ENCODE peak calls at places on chromosomes 6 and 20, in seven cellular contexts. C is fibroblast of pulmonary artery, R is dorsolateral prefrontal cortex, U is astrocyte of the spinal cord, I is spleen, Z is MM.1S, K is aorta. B is an unnamed sample.

GRCh38 chr6:99330159-99330558 is 19.3 kb downstream of the FAXC start:
- DNase-seq in R (peak; percentile 19), Z (peak; percentile 84), I (no peak), U (peak; percentile 69), K (no peak), C (peak; percentile 78), B (peak; percentile 90)

GRCh38 chr6:128327890-128328289 is 192.5 kb downstream of the PTPRK start:
- DNase-seq in R (no peak), K (no peak), I (no peak), Z (peak; percentile 77), U (no peak), C (peak; percentile 56), B (peak; percentile 2)

GRCh38 chr6:69936674-69937363 is 70.5 kb downstream of the COL19A1 start:
- DNase-seq in Z (no peak), K (no peak), R (no peak), I (no peak), C (peak; percentile 23), U (peak; percentile 9), B (no peak)

GRCh38 chr6:31460361-31461025 is 37.5 kb upstream of the MICB start:
- DNase-seq in C (no peak), K (no peak), Z (no peak), U (no peak), R (no peak), I (no peak), B (peak; percentile 58)

GRCh38 chr6:42911171-42912021 is 4.5 kb upstream of the PTCRA start:
- DNase-seq in I (no peak), K (no peak), Z (no peak), C (no peak), R (peak; percentile 7), U (no peak), B (no peak)

GRCh38 chr6:43481591-43482242 is 4.3 kb downstream of the TJAP1 start:
- DNase-seq in I (no peak), C (no peak), Z (no peak), K (no peak), U (no peak), R (no peak), B (no peak)

GRCh38 chr6:35080821-35081425 is 60.2 kb downstream of the TCP11 start:
- DNase-seq in Z (no peak), I (peak; percentile 67), R (no peak), U (no peak), K (no peak), C (no peak), B (no peak)

GRCh38 chr6:166351715-166352285 is 9.5 kb upstream of the SFT2D1 start:
- DNase-seq in K (no peak), I (no peak), R (peak; percentile 12), Z (peak; percentile 12), U (no peak), C (no peak), B (peak; percentile 18)

GRCh38 chr6:48994811-48995210 is 468.2 kb downstream of the MMUT start:
- DNase-seq in Z (no peak), C (no peak), I (no peak), R (no peak), U (no peak), K (no peak), B (no peak)

GRCh38 chr20:56400001-56400640 is 7.7 kb downstream of the CSTF1 start:
- DNase-seq in U (peak; percentile 80), R (peak; percentile 26), Z (peak; percentile 66), C (peak; percentile 93), K (no peak), I (no peak), B (peak; percentile 70)

GRCh38 chr6:104606361-104606760 is 253.4 kb downstream of the HACE1 start:
- DNase-seq in Z (no peak), C (no peak), U (no peak), I (no peak), K (no peak), R (no peak), B (no peak)

GRCh38 chr6:119891206-119891605 is 541.6 kb upstream of the MAN1A1 start:
- DNase-seq in K (no peak), I (no peak), R (no peak), U (peak; percentile 4), C (no peak), Z (no peak), B (no peak)

GRCh38 chr6:134835998-134836397 is 113.9 kb downstream of the ALDH8A1 start:
- DNase-seq in K (no peak), U (no peak), Z (no peak), C (peak; percentile 70), I (no peak), R (no peak), B (no peak)

GRCh38 chr20:17614176-17614811 is 44.4 kb downstream of the DSTN start:
- DNase-seq in R (no peak), U (peak; percentile 23), K (peak; percentile 93), I (peak; percentile 77), Z (no peak), C (peak; percentile 39), B (peak; percentile 83)

GRCh38 chr6:13013681-13014550 is 297.3 kb downstream of the PHACTR1 start:
- DNase-seq in I (peak; percentile 77), R (peak; percentile 34), Z (no peak), K (peak; percentile 75), U (peak; percentile 5), C (peak; percentile 5), B (no peak)

GRCh38 chr6:16318538-16318937 is 80.2 kb downstream of the GMPR start:
- DNase-seq in Z (no peak), C (peak; percentile 48), K (peak; percentile 82), U (peak; percentile 91), R (peak; percentile 34), I (no peak), B (peak; percentile 82)

GRCh38 chr6:116159782-116160524 is 34.0 kb upstream of the COL10A1 start:
- DNase-seq in R (no peak), U (peak; percentile 32), C (no peak), I (no peak), K (no peak), Z (no peak), B (peak; percentile 73)

GRCh38 chr6:5994999-5995698 is 11.6 kb downstream of the NRN1 start:
- DNase-seq in C (no peak), I (no peak), R (no peak), K (no peak), U (no peak), Z (no peak), B (no peak)
- H3K4me3 ChIP-seq in C (no peak overlapping the region), I (no peak overlapping the region), R (no peak overlapping the region), K (no peak overlapping the region), U (no peak overlapping the region), Z (no peak overlapping the region), B (no peak overlapping the region)

DNA sequence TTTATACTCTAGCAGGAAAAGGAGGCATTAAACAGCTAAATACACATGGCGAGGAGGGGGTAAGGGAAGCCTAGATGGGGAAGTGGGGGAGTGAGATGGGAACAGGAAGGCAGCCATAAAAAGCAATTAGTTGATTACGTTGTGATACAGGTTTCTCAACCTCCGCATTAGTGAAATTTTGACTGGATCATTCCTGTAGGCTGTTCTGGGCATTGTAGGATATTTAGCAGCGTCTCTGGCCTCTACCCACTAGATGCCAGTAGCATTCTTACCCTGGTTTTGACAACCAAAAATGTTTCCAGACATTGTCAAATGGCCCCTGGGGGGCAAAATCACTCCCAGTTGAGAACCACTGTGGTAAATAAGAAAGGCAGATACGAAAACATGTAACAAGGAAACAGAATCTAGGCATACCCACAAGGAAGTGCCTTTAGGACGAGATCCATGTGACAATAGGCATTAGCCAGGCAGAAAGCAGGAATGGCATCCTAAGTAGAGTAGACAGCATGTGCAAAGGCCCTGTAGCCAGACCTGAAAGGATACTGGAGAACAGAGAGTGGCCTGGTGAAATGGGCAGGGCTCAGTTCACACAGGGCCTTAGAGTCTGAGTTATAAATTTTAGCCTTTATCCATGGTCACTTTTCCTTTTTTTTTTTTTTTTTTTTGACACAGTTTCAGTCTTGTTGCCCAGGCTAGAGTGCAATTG is 25.8 kb upstream of the PTPN1 start:
- DNase-seq in I (no peak), Z (no peak), C (no peak), R (no peak), U (no peak), K (no peak), B (no peak)
- H3K4me3 ChIP-seq in I (peak overlapping the region; percentile 22), Z (no peak overlapping the region), C (peak overlapping the region; percentile 39), R (peak overlapping the region; percentile 58), U (no peak overlapping the region), K (no peak overlapping the region), B (peak overlapping the region; percentile 28)

DNA sequence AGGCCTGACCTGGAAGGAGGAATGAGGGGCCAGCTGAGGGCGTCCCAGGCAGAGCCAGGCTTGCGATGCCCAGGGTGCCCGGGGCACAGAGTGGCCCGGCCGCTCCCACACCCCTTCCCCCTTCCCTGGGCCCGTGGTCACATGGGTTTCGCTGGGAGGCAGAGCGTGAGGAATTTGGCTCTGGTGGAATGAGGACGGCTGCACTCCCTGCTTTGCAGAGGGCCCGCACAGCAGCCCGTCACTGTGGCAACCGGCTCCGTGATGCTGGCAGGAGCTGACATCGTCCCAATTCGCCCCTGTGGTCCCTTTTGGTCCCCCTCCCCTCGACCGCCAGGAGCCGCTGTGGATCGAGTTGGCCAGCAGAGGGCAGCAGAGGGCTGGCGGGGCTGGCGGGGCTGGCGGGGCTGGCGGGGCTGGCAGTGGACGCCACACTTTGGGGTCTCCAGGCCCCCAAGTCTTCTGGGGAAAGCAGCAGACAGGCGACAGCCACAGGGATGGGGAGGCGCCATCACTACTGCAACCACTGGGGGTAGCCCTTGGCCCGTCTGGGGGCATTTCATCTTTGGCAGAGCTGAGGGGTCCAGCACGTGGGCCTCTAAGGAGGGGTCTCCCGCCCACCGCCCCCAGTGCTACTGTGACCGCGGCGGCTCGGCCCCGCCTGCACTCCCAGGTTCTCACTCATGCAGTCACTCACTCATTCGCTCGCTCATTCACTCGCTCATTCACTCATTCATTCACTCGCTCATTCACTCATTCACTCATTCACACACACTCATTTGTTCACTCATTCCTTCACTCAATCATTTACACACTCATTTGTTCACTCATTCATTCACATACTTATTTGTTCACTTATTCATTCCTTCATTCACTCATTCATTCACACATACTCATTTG is 49.7 kb upstream of the BHLHE23 start:
- DNase-seq in U (no peak), K (peak; percentile 79), C (peak; percentile 39), Z (no peak), I (peak; percentile 82), R (no peak), B (no peak)
- H3K4me3 ChIP-seq in U (no peak overlapping the region), K (no peak overlapping the region), C (no peak overlapping the region), Z (no peak overlapping the region), I (no peak overlapping the region), R (peak overlapping the region; percentile 10), B (no peak overlapping the region)

GRCh38 chr6:149855741-149856140 is 8.4 kb downstream of the LRP11 start:
- DNase-seq in U (no peak), R (no peak), C (no peak), Z (no peak), I (no peak), K (no peak), B (no peak)

GRCh38 chr6:149857541-149857940 is 6.6 kb downstream of the LRP11 start:
- DNase-seq in C (no peak), U (no peak), K (no peak), R (no peak), Z (no peak), I (no peak), B (no peak)

GRCh38 chr6:149854532-149854931 is 9.6 kb downstream of the LRP11 start:
- DNase-seq in Z (no peak), C (no peak), R (no peak), K (no peak), I (no peak), U (peak; percentile 23), B (no peak)

GRCh38 chr6:149855040-149855654 is 9.0 kb downstream of the LRP11 start:
- DNase-seq in Z (no peak), K (no peak), C (peak; percentile 79), I (no peak), R (no peak), U (peak; percentile 94), B (peak; percentile 93)

GRCh38 chr6:149856256-149856994 is 7.7 kb downstream of the LRP11 start:
- DNase-seq in U (peak; percentile 46), Z (no peak), C (no peak), I (no peak), K (no peak), R (no peak), B (no peak)
- H3K4me3 ChIP-seq in U (peak overlapping the region; percentile 49), Z (no peak overlapping the region), C (no peak overlapping the region), I (no peak overlapping the region), K (no peak overlapping the region), R (no peak overlapping the region), B (no peak overlapping the region)

GRCh38 chr20:62602550-62602949 is 39.8 kb upstream of the SLCO4A1 start:
- DNase-seq in Z (no peak), C (no peak), R (no peak), I (peak; percentile 90), K (no peak), U (no peak), B (no peak)
- H3K4me3 ChIP-seq in Z (no peak overlapping the region), C (no peak overlapping the region), R (no peak overlapping the region), I (no peak overlapping the region), K (no peak overlapping the region), U (no peak overlapping the region), B (no peak overlapping the region)

B was measured in foreskin fibroblast.